ENCODE peak calls at places on chromosomes 16 and 17, in five cellular contexts. U, H, Y, N and I are unnamed samples.

GRCh38 chr17:40025991-40026815 is 11.0 kb downstream of the CSF3 start:
- DNase-seq in U (no peak), H (no peak), Y (no peak), N (no peak), I (no peak)

GRCh38 chr17:63529711-63530556 is 6.8 kb downstream of the KCNH6 start:
- DNase-seq in U (peak), H (no peak), Y (no peak), N (no peak), I (no peak)

GRCh38 chr17:82380860-82381702 is 9.5 kb downstream of the UTS2R start:
- DNase-seq in U (no peak), H (no peak), Y (no peak), N (no peak), I (peak)

GRCh38 chr17:11880714-11881113 is 116.6 kb downstream of the ZNF18 start:
- DNase-seq in U (no peak), H (no peak), Y (peak), N (no peak), I (no peak)

GRCh38 chr17:43721537-43722268 is 36.9 kb downstream of the SOST start:
- DNase-seq in U (peak), H (no peak), Y (no peak), N (no peak), I (no peak)

GRCh38 chr16:54286067-54286329 is 589 bp downstream of the IRX3 start:
- DNase-seq in U (no peak), H (no peak), Y (no peak), N (no peak), I (no peak)

GRCh38 chr17:49872776-49873377 is 25.0 kb upstream of the TAC4 start:
- DNase-seq in U (no peak), H (no peak), Y (no peak), N (no peak), I (no peak)

GRCh38 chr17:44389281-44389680 is at the start of gene ITGA2B:
- DNase-seq in U (no peak), H (no peak), Y (no peak), N (no peak), I (no peak)

GRCh38 chr17:1108810-1109605 is 70.8 kb downstream of the ABR start:
- DNase-seq in U (peak), H (no peak), Y (peak), N (no peak), I (no peak)

GRCh38 chr16:11752856-11753255 is 10.2 kb upstream of the TXNDC11 start:
- DNase-seq in U (no peak), H (no peak), Y (no peak), N (no peak), I (no peak)

GRCh38 chr16:53052519-53053501 is at the start of gene CHD9NB:
- DNase-seq in U (peak), H (peak), Y (peak), N (no peak), I (peak)

GRCh38 chr17:64615025-64615677 is 47.0 kb downstream of the SMURF2 start:
- DNase-seq in U (no peak), H (no peak), Y (no peak), N (no peak), I (no peak)

GRCh38 chr17:51166987-51167931 is 1.0 kb downstream of the NME2 start:
- DNase-seq in U (peak), H (no peak), Y (peak), N (peak), I (no peak)

GRCh38 chr17:8223356-8224063 is 13.1 kb upstream of the AURKB start:
- DNase-seq in U (peak), H (no peak), Y (peak), N (peak), I (no peak)

GRCh38 chr17:59844884-59845594 is 47.7 kb downstream of the TUBD1 start:
- DNase-seq in U (no peak), H (no peak), Y (no peak), N (no peak), I (no peak)

GRCh38 chr17:73533127-73533526 is 111.1 kb downstream of the SDK2 start:
- DNase-seq in U (no peak), H (no peak), Y (no peak), N (peak), I (no peak)

GRCh38 chr17:61455754-61456681 is 3.8 kb downstream of the TBX4 start:
- DNase-seq in U (no peak), H (no peak), Y (no peak), N (no peak), I (no peak)

GRCh38 chr17:27424941-27425340 is 31.3 kb upstream of the KSR1 start:
- DNase-seq in U (no peak), H (no peak), Y (no peak), N (no peak), I (no peak)

GRCh38 chr17:34110315-34110714 is 144.8 kb upstream of the CCL2 start:
- DNase-seq in U (peak), H (no peak), Y (no peak), N (no peak), I (no peak)

GRCh38 chr17:79306688-79307323 is 232.2 kb downstream of the ENGASE start:
- DNase-seq in U (no peak), H (no peak), Y (no peak), N (no peak), I (no peak)

GRCh38 chr16:79257958-79258490 is 342.5 kb downstream of the MAF start:
- DNase-seq in U (no peak), H (no peak), Y (no peak), N (no peak), I (no peak)

GRCh38 chr16:15618392-15618791 is 24.6 kb downstream of the MARF1 start:
- DNase-seq in U (no peak), H (no peak), Y (no peak), N (no peak), I (no peak)

GRCh38 chr17:16322636-16323035 is 30.6 kb downstream of the CENPV start:
- DNase-seq in U (no peak), H (peak), Y (no peak), N (no peak), I (peak)

GRCh38 chr17:16325964-16326363 is 27.3 kb downstream of the CENPV start:
- DNase-seq in U (no peak), H (no peak), Y (no peak), N (no peak), I (no peak)

GRCh38 chr17:16314859-16315258 is 38.4 kb downstream of the CENPV start:
- DNase-seq in U (no peak), H (no peak), Y (no peak), N (no peak), I (no peak)

GRCh38 chr17:16314189-16314588 is 39.1 kb downstream of the CENPV start:
- DNase-seq in U (no peak), H (no peak), Y (no peak), N (no peak), I (no peak)

DNA sequence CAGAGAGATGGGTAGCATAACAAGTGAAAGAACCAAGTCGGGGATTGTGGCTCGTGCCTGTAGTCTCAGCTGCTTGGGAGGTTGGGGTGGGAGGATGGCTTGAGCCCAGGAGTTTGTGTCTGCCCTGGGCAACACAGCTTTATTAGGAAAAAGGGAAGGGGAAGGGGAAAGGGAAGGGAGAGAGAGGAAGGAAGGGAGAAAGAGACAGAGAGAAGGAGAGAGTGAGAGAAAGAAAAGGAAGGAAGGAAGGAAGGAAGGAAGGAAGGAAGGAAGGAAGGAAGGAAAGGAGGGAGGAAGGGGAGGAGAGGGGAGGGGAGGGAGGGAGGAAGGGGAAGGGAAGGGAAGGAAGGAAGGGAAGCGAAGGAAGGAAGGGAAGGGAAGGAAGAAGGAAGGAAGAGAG is 33.3 kb downstream of the CENPV start:
- DNase-seq in U (no peak), H (no peak), Y (no peak), N (no peak), I (no peak)
- TF ChIP-seq CTCF in U (no peak), H (no peak), Y (no peak), N (no peak), I (no peak)

GRCh38 chr16:27892879-27893278 is 170.6 kb downstream of the GSG1L start:
- DNase-seq in U (peak), H (no peak), Y (no peak), N (no peak), I (no peak)
- TF ChIP-seq CTCF in U (peak), H (no peak), Y (no peak), N (no peak), I (no peak)

GRCh38 chr16:7405166-7405565 is 72.5 kb downstream of the RBFOX1 start:
- DNase-seq in U (peak), H (no peak), Y (no peak), N (peak), I (no peak)
- TF ChIP-seq CTCF in U (peak), H (no peak), Y (no peak), N (peak), I (no peak)

GRCh38 chr16:23847251-23847650 is 11.5 kb downstream of the PRKCB start:
- DNase-seq in U (no peak), H (no peak), Y (no peak), N (no peak), I (no peak)
- TF ChIP-seq CTCF in U (no peak), H (no peak), Y (no peak), N (no peak), I (no peak)

DNA sequence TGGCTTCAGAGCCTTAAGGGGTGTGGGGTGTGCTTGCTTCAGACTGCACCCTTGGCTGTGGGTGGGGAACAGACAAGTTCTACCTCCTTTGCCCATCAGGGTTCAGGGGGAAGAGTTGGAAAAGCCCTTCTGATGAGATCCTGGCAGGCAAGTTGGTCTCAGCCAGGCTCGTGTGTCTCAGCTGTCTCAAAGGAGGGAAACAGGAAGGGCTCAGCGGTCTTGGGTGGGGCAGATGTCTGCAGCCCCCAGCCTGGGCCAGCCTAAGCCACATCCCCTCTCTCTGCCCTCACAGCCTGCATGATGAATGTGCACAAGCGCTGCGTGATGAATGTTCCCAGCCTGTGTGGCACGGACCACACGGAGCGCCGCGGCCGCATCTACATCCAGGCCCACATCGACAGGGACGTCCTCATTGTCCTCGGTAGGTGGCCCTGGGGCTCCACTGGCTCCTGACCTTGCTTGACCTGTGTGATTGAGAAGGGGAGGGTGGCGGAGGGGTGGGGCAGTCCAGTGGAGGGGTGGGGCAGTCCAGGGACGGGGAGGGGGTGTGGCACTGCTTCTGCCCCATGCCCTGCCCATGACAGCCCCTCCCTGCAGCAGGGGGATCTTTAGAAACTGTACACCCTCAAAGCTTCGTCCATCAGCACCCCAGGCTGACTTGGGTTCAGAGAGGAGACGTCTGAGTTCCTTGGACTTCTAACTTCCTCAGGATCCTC is 199.5 kb downstream of the PRKCB start:
- DNase-seq in U (no peak), H (no peak), Y (no peak), N (no peak), I (no peak)
- TF ChIP-seq CTCF in U (no peak), H (no peak), Y (no peak), N (no peak), I (no peak)

GRCh38 chr16:1122031-1122765 is 26.2 kb upstream of the C1QTNF8 start:
- DNase-seq in U (no peak), H (no peak), Y (no peak), N (no peak), I (no peak)
- TF ChIP-seq CTCF in U (no peak), H (no peak), Y (no peak), N (no peak), I (no peak)

DNA sequence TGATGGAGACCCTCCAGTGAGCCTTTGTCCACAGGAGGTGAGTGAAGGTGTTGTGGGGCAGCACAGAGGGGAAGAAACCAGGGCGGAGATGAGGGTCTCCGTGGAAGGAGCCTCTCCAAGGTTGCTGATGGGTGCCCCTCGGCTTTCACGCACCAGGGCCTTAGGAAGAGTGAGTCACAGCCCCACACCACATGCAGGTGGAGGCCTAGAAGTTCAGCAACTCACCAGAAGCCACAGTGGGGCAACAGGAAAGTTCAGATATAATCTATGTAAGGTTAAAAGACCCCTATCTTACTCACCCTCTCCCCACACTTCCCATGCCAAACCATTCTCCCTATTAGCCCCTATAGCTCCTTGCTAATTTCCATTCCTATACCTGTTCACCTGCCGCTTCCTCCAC is 9.5 kb upstream of the HNF1B start:
- DNase-seq in U (no peak), H (no peak), Y (no peak), N (no peak), I (no peak)
- TF ChIP-seq CTCF in U (no peak), H (no peak), Y (no peak), N (no peak), I (no peak)

DNA sequence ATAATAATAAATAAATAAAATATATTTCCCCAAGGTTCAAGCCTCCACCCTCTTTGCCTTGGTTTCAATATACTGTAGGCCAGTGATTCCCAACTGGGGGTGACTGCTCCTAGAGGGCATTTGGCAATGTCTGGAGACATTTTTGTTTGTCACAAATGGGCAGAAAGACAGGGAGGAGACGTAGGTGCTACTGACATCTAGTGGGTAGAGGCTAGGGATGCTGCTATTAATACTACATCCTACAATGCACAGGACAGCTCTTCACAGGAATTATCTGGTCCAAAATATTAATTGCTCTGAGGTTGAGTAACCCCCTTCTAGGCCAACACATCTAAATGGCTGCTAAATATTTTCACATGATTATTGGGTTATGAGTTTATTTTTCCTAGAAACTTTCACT is 12.8 kb upstream of the PRR14 start:
- DNase-seq in U (peak), H (peak), Y (peak), N (no peak), I (no peak)
- TF ChIP-seq CTCF in U (peak), H (peak), Y (peak), N (peak), I (peak)